ENCODE peak calls at places on chromosomes 13 and 19, in ten cellular contexts. M is epithelial cell of esophagus, Q is fibroblast of lung, J is A549, D is H1, G is heart right ventricle, O is choroid plexus epithelial cell, N is SK-N-SH, V is mammary epithelial cell, W is PC-9. B is an unnamed sample.

GRCh38 chr19:16600824-16601223 is 27.2 kb downstream of the MED26 start:
- DNase-seq in M (no peak), Q (no peak), J (no peak), D (no peak), G (no peak), O (no peak), N (no peak), V (no peak), W (no peak), B (no peak)

GRCh38 chr19:48497728-48498575 is 13.7 kb downstream of the LMTK3 start:
- DNase-seq in M (no peak), Q (no peak), J (no peak), D (no peak), G (no peak), O (no peak), N (peak; percentile 52), V (no peak), W (no peak), B (no peak)

GRCh38 chr13:98752111-98752941 is at the start of gene SLC15A1:
- DNase-seq in M (no peak), Q (no peak), J (no peak), D (peak; percentile 70), G (no peak), O (no peak), N (peak; percentile 70), V (no peak), W (no peak), B (peak; percentile 82)

GRCh38 chr13:98906746-98907502 is 70.9 kb downstream of the DOCK9 start:
- DNase-seq in M (no peak), Q (no peak), J (no peak), D (no peak), G (no peak), O (no peak), N (no peak), V (no peak), W (no peak), B (no peak)

GRCh38 chr13:113820813-113821651 is 42.8 kb downstream of the GAS6 start:
- DNase-seq in M (peak; percentile 94), Q (peak; percentile 99), J (peak; percentile 40), D (no peak), G (peak; percentile 80), O (peak; percentile 98), N (peak; percentile 91), V (peak; percentile 97), W (peak; percentile 78), B (peak; percentile 94)

GRCh38 chr19:2027361-2027760 is 11.8 kb upstream of the BTBD2 start:
- DNase-seq in M (peak; percentile 28), Q (peak; percentile 64), J (no peak), D (no peak), G (no peak), O (peak; percentile 82), N (no peak), V (peak; percentile 41), W (no peak), B (no peak)

GRCh38 chr13:112067121-112067741 is at the start of gene SOX1:
- DNase-seq in M (no peak), Q (peak; percentile 19), J (no peak), D (peak; percentile 80), G (no peak), O (no peak), N (no peak), V (no peak), W (no peak), B (no peak)

GRCh38 chr19:20607943-20608342 is 42.4 kb upstream of the ZNF737 start:
- DNase-seq in M (no peak), Q (no peak), J (no peak), D (no peak), G (no peak), O (no peak), N (no peak), V (no peak), W (no peak), B (no peak)

GRCh38 chr19:23946569-23946968 is 31.9 kb downstream of the ZNF726 start:
- DNase-seq in M (no peak), Q (no peak), J (no peak), D (no peak), G (no peak), O (peak; percentile 31), N (no peak), V (no peak), W (no peak), B (no peak)

GRCh38 chr13:38180100-38180499 is 169.6 kb upstream of the UFM1 start:
- DNase-seq in M (peak; percentile 87), Q (peak; percentile 89), J (no peak), D (no peak), G (no peak), O (peak; percentile 50), N (no peak), V (peak; percentile 76), W (no peak), B (no peak)

GRCh38 chr19:45645068-45645630 is 6.0 kb upstream of the EML2 start:
- DNase-seq in M (no peak), Q (no peak), J (no peak), D (no peak), G (no peak), O (no peak), N (no peak), V (no peak), W (no peak), B (no peak)

GRCh38 chr13:26988059-26988769 is 183.4 kb downstream of the USP12 start:
- DNase-seq in M (no peak), Q (no peak), J (no peak), D (no peak), G (no peak), O (no peak), N (no peak), V (no peak), W (no peak), B (no peak)

GRCh38 chr13:72180253-72180952 is 313.4 kb upstream of the DACH1 start:
- DNase-seq in M (peak; percentile 83), Q (peak; percentile 92), J (no peak), D (no peak), G (no peak), O (peak; percentile 58), N (no peak), V (peak; percentile 75), W (peak; percentile 29), B (no peak)

GRCh38 chr13:31051999-31052398 is 109.7 kb downstream of the HSPH1 start:
- DNase-seq in M (no peak), Q (no peak), J (no peak), D (no peak), G (no peak), O (no peak), N (no peak), V (no peak), W (no peak), B (no peak)

GRCh38 chr13:31049833-31050232 is 111.9 kb downstream of the HSPH1 start:
- DNase-seq in M (no peak), Q (no peak), J (no peak), D (no peak), G (no peak), O (no peak), N (no peak), V (no peak), W (no peak), B (no peak)

GRCh38 chr13:31049083-31049482 is 112.6 kb downstream of the HSPH1 start:
- DNase-seq in M (no peak), Q (no peak), J (no peak), D (no peak), G (no peak), O (no peak), N (no peak), V (no peak), W (no peak), B (no peak)

GRCh38 chr13:31052478-31052877 is 109.2 kb downstream of the HSPH1 start:
- DNase-seq in M (no peak), Q (no peak), J (no peak), D (no peak), G (no peak), O (no peak), N (no peak), V (no peak), W (no peak), B (peak; percentile 56)

DNA sequence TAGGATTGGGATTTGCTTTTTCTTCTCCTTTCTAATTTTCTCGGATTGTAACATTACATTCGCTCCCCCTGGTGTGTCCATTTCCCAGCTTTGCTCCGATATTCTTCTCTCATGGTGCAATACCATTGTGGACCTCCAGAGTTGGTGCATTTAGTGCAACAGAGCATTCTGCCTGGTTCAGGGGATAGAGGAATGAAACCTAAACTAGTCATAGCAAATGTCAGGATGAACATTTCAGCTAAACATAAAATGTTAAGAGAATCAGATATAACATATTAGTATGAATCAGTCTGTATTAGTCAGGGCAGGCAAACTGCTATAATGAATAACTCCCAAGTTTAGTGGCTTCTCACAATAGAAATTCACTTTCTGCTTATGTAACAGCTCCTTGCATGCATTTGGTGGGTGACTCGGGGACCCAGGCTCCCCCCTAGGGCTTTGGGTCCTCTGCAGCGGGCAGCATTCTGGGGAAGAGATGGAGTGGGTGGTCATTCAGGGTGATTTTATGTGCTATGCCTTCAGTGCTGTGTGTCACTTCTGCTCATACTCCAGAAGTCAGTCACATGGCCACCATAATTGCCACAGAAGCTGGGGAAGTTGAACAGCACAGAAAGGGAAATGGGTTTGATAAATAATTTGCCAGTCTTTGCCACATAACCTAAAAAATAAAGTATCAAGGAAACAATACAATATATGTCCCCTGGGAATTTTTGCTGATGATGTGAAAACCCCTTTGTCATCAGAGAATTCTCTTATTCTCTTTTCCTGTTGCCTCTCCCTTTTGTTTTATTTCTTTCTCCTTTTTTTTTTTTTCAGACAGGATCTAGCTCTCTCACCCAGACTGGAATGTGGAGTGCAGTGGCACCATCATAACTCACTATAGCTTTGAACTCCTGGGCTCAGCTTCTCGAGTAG is 111.0 kb downstream of the HSPH1 start:
- DNase-seq in M (peak; percentile 22), Q (no peak), J (no peak), D (no peak), G (no peak), O (peak; percentile 41), N (peak; percentile 38), V (no peak), W (no peak), B (no peak)
- TF ChIP-seq CTCF in M (peak; percentile 33), Q (peak; percentile 12), J (no peak), D (no peak), G (no peak), O (peak; percentile 57), N (peak; percentile 56), V (peak; percentile 35), W (no peak), B (no peak)

GRCh38 chr13:44273991-44274810 is 99.4 kb upstream of the SERP2 start:
- DNase-seq in M (no peak), Q (no peak), J (no peak), D (no peak), G (no peak), O (peak; percentile 65), N (no peak), V (no peak), W (no peak), B (no peak)
- H3K4me3 ChIP-seq in M (no peak overlapping the region), Q (peak overlapping the region; percentile 27), J (no peak overlapping the region), D (no peak overlapping the region), G (peak overlapping the region; percentile 0), O (no peak overlapping the region), N (no peak overlapping the region), V (no peak overlapping the region), W (peak overlapping the region; percentile 37), B (no peak overlapping the region)

GRCh38 chr19:970695-971094 is 13.4 kb upstream of the WDR18 start:
- DNase-seq in M (no peak), Q (no peak), J (no peak), D (peak; percentile 63), G (no peak), O (peak; percentile 40), N (peak; percentile 72), V (no peak), W (no peak), B (no peak)
- TF ChIP-seq CTCF in M (peak; percentile 60), Q (peak; percentile 58), J (peak; percentile 19), D (peak; percentile 79), G (peak; percentile 46), O (peak; percentile 78), N (peak; percentile 77), V (peak; percentile 65), W (peak; percentile 88), B (no peak)

GRCh38 chr19:13138916-13139198 is 11.3 kb downstream of the STX10 start:
- DNase-seq in M (no peak), Q (no peak), J (no peak), D (no peak), G (no peak), O (no peak), N (no peak), V (no peak), W (no peak), B (no peak)
- H3K4me3 ChIP-seq in M (no peak overlapping the region), Q (no peak overlapping the region), J (no peak overlapping the region), D (no peak overlapping the region), G (no peak overlapping the region), O (no peak overlapping the region), N (no peak overlapping the region), V (no peak overlapping the region), W (no peak overlapping the region), B (no peak overlapping the region)